ENCODE peak calls at places on chromosomes 6 and 20, in eight cellular contexts. X is OCI-LY7; V is HFFc6; K is NCI-H1048; Q is Ammon's horn; C is activated CD4-positive, alpha-beta memory T cell treated with anti-CD3 and anti-CD28 coated beads for 36 hours; N is activated T-helper 2 cell treated with anti-CD3 and anti-CD28 coated beads, Interferon-gamma antibody, Interleukin-2, Interleukin-4, amounts not matched to agents 10 μg/mL and 5 μg/mL and 100 μg/mL, durations not matched to agents 14 hours and 24 hours and 36 hours; R is tibial nerve. P is an unnamed sample.

GRCh38 chr6:41072836-41073202 is at the start of gene NFYA:
- DNase-seq in X (no peak), V (no peak), K (peak), Q (no peak), C (no peak), N (no peak), R (peak), P (peak)

GRCh38 chr20:3751664-3752385 is 15.7 kb downstream of the ADISSP start:
- DNase-seq in X (no peak), V (no peak), K (no peak), Q (no peak), C (peak), N (peak), R (no peak), P (no peak)

GRCh38 chr6:35663001-35663400 is 25.7 kb downstream of the FKBP5 start:
- DNase-seq in X (no peak), V (no peak), K (no peak), Q (peak), C (no peak), N (no peak), R (no peak), P (no peak)

GRCh38 chr6:21348462-21349195 is 244.9 kb upstream of the SOX4 start:
- DNase-seq in X (no peak), V (no peak), K (no peak), Q (no peak), C (no peak), N (no peak), R (no peak), P (no peak)

GRCh38 chr6:87945181-87945580 is 102.5 kb upstream of the SPACA1 start:
- DNase-seq in X (no peak), V (no peak), K (no peak), Q (no peak), C (no peak), N (no peak), R (no peak), P (no peak)

GRCh38 chr20:10671850-10672578 is 1.8 kb downstream of the JAG1 start:
- DNase-seq in X (no peak), V (peak), K (no peak), Q (no peak), C (peak), N (peak), R (peak), P (peak)

GRCh38 chr6:13194852-13195251 is 133.5 kb downstream of the TBC1D7 start:
- DNase-seq in X (peak), V (peak), K (no peak), Q (peak), C (peak), N (no peak), R (peak), P (peak)

GRCh38 chr20:856361-856775 is 22.9 kb downstream of the FAM110A start:
- DNase-seq in X (no peak), V (peak), K (no peak), Q (no peak), C (peak), N (no peak), R (no peak), P (no peak)

GRCh38 chr20:3282271-3283221 is 43.6 kb upstream of the SLC4A11 start:
- DNase-seq in X (no peak), V (no peak), K (no peak), Q (peak), C (no peak), N (no peak), R (no peak), P (no peak)

GRCh38 chr6:160035693-160036330 is 66.9 kb downstream of the IGF2R start:
- DNase-seq in X (no peak), V (no peak), K (no peak), Q (no peak), C (no peak), N (no peak), R (no peak), P (no peak)

GRCh38 chr6:22302828-22303227 is 6.0 kb upstream of the PRL start:
- DNase-seq in X (no peak), V (no peak), K (no peak), Q (peak), C (no peak), N (no peak), R (no peak), P (no peak)

GRCh38 chr20:7656662-7657061 is 283.6 kb downstream of the HAO1 start:
- DNase-seq in X (no peak), V (no peak), K (no peak), Q (no peak), C (no peak), N (no peak), R (no peak), P (no peak)

GRCh38 chr6:36353411-36353915 is 16.8 kb upstream of the BNIP5 start:
- DNase-seq in X (no peak), V (no peak), K (no peak), Q (no peak), C (no peak), N (no peak), R (no peak), P (no peak)

GRCh38 chr20:61982240-61982950 is 83.3 kb downstream of the TAF4 start:
- DNase-seq in X (no peak), V (no peak), K (no peak), Q (no peak), C (no peak), N (no peak), R (no peak), P (no peak)

P was measured in K562.